ENCODE peak calls at places on chromosome 14, in five cellular contexts. T, Z, N, E and L are unnamed samples.

GRCh38 chr14:104425763-104426691 is 153.5 kb upstream of the C14orf180 start:
- DNase-seq in T (no peak), Z (no peak), N (no peak), E (no peak), L (no peak)

GRCh38 chr14:91875515-91876286 is 8.4 kb upstream of the TC2N start:
- DNase-seq in T (no peak), Z (no peak), N (no peak), E (no peak), L (no peak)

GRCh38 chr14:104548802-104549535 is 30.6 kb upstream of the C14orf180 start:
- DNase-seq in T (no peak), Z (no peak), N (no peak), E (no peak), L (no peak)

GRCh38 chr14:24818054-24818822 is 184.2 kb upstream of the GZMB start:
- DNase-seq in T (no peak), Z (no peak), N (no peak), E (peak), L (no peak)

GRCh38 chr14:71321556-71322315 is 414.5 kb downstream of the PCNX1 start:
- DNase-seq in T (peak), Z (no peak), N (no peak), E (peak), L (no peak)

GRCh38 chr14:57209561-57209960 is 59.1 kb downstream of the EXOC5 start:
- DNase-seq in T (no peak), Z (no peak), N (no peak), E (peak), L (no peak)

GRCh38 chr14:50447491-50447890 is 50.8 kb upstream of the CDKL1 start:
- DNase-seq in T (no peak), Z (no peak), N (no peak), E (no peak), L (no peak)

GRCh38 chr14:21048638-21049037 is 6.5 kb downstream of the RNASE7 start:
- DNase-seq in T (no peak), Z (no peak), N (no peak), E (no peak), L (no peak)

GRCh38 chr14:29548948-29549370 is 378.7 kb downstream of the PRKD1 start:
- DNase-seq in T (peak), Z (peak), N (no peak), E (peak), L (peak)

GRCh38 chr14:82710257-82710841 is 1176.7 kb upstream of the SEL1L start:
- DNase-seq in T (peak), Z (peak), N (peak), E (peak), L (peak)

GRCh38 chr14:38255408-38255672 is 553 bp downstream of the CLEC14A start:
- DNase-seq in T (no peak), Z (no peak), N (peak), E (peak), L (no peak)

GRCh38 chr14:79915411-79915810 is 295.9 kb downstream of the DIO2 start:
- DNase-seq in T (no peak), Z (no peak), N (no peak), E (no peak), L (no peak)

GRCh38 chr14:104872469-104873341 is 7.6 kb downstream of the CEP170B start:
- DNase-seq in T (peak), Z (no peak), N (peak), E (no peak), L (no peak)

GRCh38 chr14:33512201-33512600 is 438.7 kb downstream of the EGLN3 start:
- DNase-seq in T (no peak), Z (no peak), N (no peak), E (peak), L (no peak)

GRCh38 chr14:69090187-69090789 is 62.6 kb downstream of the DCAF5 start:
- DNase-seq in T (peak), Z (no peak), N (peak), E (peak), L (peak)

GRCh38 chr14:84029246-84029645 is 1500.7 kb upstream of the FLRT2 start:
- DNase-seq in T (no peak), Z (no peak), N (no peak), E (no peak), L (no peak)

GRCh38 chr14:99413972-99414371 is 66.7 kb downstream of the SETD3 start:
- DNase-seq in T (no peak), Z (no peak), N (no peak), E (no peak), L (no peak)

GRCh38 chr14:54338696-54339317 is 58.0 kb upstream of the CDKN3 start:
- DNase-seq in T (peak), Z (no peak), N (peak), E (peak), L (no peak)
- TF ChIP-seq CTCF in T (peak), Z (peak), N (peak), E (peak), L (peak)

DNA sequence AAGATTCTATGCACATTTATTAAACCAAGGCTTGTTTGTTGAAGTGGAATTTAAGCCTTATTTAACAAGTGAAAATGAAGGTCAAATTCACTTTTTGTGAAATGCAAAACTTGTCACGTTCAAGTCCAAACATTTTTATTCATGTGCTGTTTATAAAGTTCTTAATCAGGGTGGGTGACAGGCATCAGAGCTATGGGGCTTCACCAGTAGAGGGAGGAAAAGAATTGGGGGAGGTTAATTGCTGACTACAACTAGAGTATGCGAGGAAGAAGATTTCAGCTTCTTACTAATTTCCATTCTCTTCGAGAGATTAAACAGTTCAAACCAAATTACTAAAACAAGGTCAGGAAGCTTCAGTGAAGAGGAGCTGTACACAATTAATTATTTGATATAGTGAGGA is 9.7 kb downstream of the MOK start:
- DNase-seq in T (no peak), Z (no peak), N (no peak), E (peak), L (no peak)
- TF ChIP-seq CTCF in T (peak), Z (no peak), N (no peak), E (peak), L (no peak)

DNA sequence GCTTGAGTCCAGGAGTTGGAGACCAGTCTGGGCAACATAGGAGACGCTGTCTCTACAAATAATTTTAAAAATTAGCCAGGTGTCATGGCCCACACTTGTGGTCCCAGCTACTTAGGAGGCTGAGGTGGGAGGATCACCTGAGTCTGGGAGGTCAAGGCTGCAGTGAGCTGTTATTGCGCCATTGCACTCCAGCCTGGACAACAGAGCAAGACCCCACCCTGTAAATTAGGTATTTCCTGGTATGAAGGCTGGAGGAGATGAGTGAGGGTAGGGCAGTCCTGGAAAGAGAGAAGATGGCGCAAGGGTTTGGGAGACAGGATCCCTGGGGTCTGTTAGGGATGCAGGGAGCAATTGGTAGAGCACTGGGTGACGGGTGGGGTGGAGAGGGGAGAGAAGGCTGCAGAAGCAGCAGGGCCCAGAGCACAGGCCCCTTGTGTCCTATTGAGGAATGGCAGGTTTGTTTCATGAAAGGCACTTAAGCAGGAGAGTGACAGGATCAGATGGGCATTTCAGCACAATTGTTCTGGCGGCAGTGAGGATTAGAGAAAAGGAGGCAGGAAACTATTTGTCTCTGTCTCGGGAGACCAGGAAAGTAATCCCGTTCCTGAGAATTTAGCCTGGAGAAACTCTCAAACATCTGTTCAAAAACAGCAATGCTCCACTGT is 47.2 kb upstream of the KTN1 start:
- DNase-seq in T (peak), Z (no peak), N (peak), E (no peak), L (no peak)
- TF ChIP-seq CTCF in T (peak), Z (no peak), N (peak), E (no peak), L (no peak)

GRCh38 chr14:72666610-72667009 is 227.3 kb downstream of the DPF3 start:
- DNase-seq in T (no peak), Z (no peak), N (no peak), E (peak), L (no peak)
- TF ChIP-seq CTCF in T (no peak), Z (no peak), N (no peak), E (no peak), L (no peak)

DNA sequence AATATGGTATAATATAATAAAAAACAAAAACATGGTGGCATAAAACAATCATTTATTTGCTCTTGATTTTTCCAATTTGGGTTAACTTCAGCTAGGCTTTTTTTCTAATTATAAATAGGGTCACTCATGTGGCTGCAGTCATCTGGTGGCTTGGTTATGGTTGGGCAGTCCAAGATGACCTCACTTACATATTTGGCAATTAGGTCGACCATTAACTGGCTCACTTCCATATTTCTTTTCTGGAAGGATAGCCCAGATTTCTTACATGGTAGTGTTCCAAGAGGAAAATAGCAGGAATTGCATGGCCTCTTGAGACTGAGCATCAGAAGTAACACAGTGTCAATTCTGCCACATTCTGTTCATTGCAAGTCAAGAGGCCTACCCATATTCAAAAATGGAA is 153.4 kb downstream of the FUT8 start:
- DNase-seq in T (no peak), Z (no peak), N (no peak), E (no peak), L (no peak)
- TF ChIP-seq CTCF in T (no peak), Z (no peak), N (no peak), E (no peak), L (no peak)

GRCh38 chr14:60184597-60185555 is 19.7 kb upstream of the DHRS7 start:
- DNase-seq in T (no peak), Z (no peak), N (no peak), E (no peak), L (no peak)
- TF ChIP-seq CTCF in T (no peak), Z (no peak), N (peak), E (no peak), L (no peak)

GRCh38 chr14:35261774-35262173 is 30.4 kb upstream of the PSMA6 start:
- DNase-seq in T (no peak), Z (no peak), N (no peak), E (peak), L (no peak)
- TF ChIP-seq CTCF in T (no peak), Z (no peak), N (no peak), E (no peak), L (no peak)

GRCh38 chr14:93789366-93790130 is 1.3 kb upstream of the PRIMA1 start:
- DNase-seq in T (peak), Z (no peak), N (no peak), E (no peak), L (no peak)

GRCh38 chr14:93788307-93788556 is at the start of gene PRIMA1:
- DNase-seq in T (no peak), Z (no peak), N (no peak), E (no peak), L (no peak)

GRCh38 chr14:93790966-93791365 is 2.7 kb upstream of the PRIMA1 start:
- DNase-seq in T (no peak), Z (no peak), N (no peak), E (no peak), L (no peak)

GRCh38 chr14:93787465-93788306 is 599 bp downstream of the PRIMA1 start:
- DNase-seq in T (peak), Z (no peak), N (peak), E (no peak), L (no peak)

GRCh38 chr14:93788557-93789365 is 476 bp upstream of the PRIMA1 start:
- DNase-seq in T (peak), Z (no peak), N (peak), E (no peak), L (no peak)
- TF ChIP-seq CTCF in T (peak), Z (no peak), N (no peak), E (no peak), L (no peak)